ENCODE peak calls at places on chromosomes 2 and 18, in five cellular contexts. One of them, this sample, is unnamed.
A peak's percentile ranks its signal among the peaks of the same experiment; 100 is the strongest.

GRCh38 chr2:239008004-239008403 is 160.1 kb downstream of the TWIST2 start:
- DNase-seq in neuronal stem cell: no peak
- DNase-seq in IMR-90: no peak
- DNase-seq in H9: no peak
- DNase-seq in trophoblast cell: no peak
- DNase-seq in this sample: no peak

GRCh38 chr2:152594792-152595191 is 122.5 kb downstream of the PRPF40A start:
- DNase-seq in neuronal stem cell: no peak
- DNase-seq in IMR-90: peak; percentile 40
- DNase-seq in H9: no peak
- DNase-seq in trophoblast cell: no peak
- DNase-seq in this sample: no peak

GRCh38 chr18:75047240-75047639 is 161.7 kb downstream of the PTGR3 start:
- DNase-seq in neuronal stem cell: no peak
- DNase-seq in IMR-90: no peak
- DNase-seq in H9: no peak
- DNase-seq in trophoblast cell: no peak
- DNase-seq in this sample: no peak

GRCh38 chr2:105395691-105396090 is 3.2 kb downstream of the FHL2 start:
- DNase-seq in neuronal stem cell: no peak
- DNase-seq in IMR-90: no peak
- DNase-seq in H9: no peak
- DNase-seq in trophoblast cell: no peak
- DNase-seq in this sample: no peak

GRCh38 chr2:31384351-31384750 is 30.2 kb downstream of the XDH start:
- DNase-seq in neuronal stem cell: no peak
- DNase-seq in IMR-90: peak; percentile 96
- DNase-seq in H9: no peak
- DNase-seq in trophoblast cell: peak; percentile 25
- DNase-seq in this sample: peak; percentile 18

GRCh38 chr2:74887961-74888670 is 54.2 kb downstream of the HK2 start:
- DNase-seq in neuronal stem cell: no peak
- DNase-seq in IMR-90: peak; percentile 55
- DNase-seq in H9: no peak
- DNase-seq in trophoblast cell: peak; percentile 29
- DNase-seq in this sample: no peak

GRCh38 chr18:23871410-23871809 is 143.1 kb upstream of the TTC39C start:
- DNase-seq in neuronal stem cell: no peak
- DNase-seq in IMR-90: no peak
- DNase-seq in H9: no peak
- DNase-seq in trophoblast cell: peak; percentile 65
- DNase-seq in this sample: no peak

GRCh38 chr2:83115155-83115554 is 1343.9 kb downstream of the SUCLG1 start:
- DNase-seq in neuronal stem cell: no peak
- DNase-seq in IMR-90: no peak
- DNase-seq in H9: no peak
- DNase-seq in trophoblast cell: no peak
- DNase-seq in this sample: no peak

GRCh38 chr18:68972176-68972575 is 174.3 kb downstream of the CCDC102B start:
- DNase-seq in neuronal stem cell: no peak
- DNase-seq in IMR-90: no peak
- DNase-seq in H9: no peak
- DNase-seq in trophoblast cell: peak; percentile 82
- DNase-seq in this sample: peak; percentile 23

GRCh38 chr2:146874260-146874658 is 970.6 kb upstream of the ACVR2A start:
- DNase-seq in neuronal stem cell: no peak
- DNase-seq in IMR-90: no peak
- DNase-seq in H9: no peak
- DNase-seq in trophoblast cell: peak; percentile 18
- DNase-seq in this sample: peak; percentile 60

GRCh38 chr2:230738391-230738811 is 25.8 kb downstream of the CAB39 start:
- DNase-seq in neuronal stem cell: no peak
- DNase-seq in IMR-90: peak; percentile 63
- DNase-seq in H9: no peak
- DNase-seq in trophoblast cell: no peak
- DNase-seq in this sample: no peak

GRCh38 chr18:11308499-11308898 is 159.1 kb upstream of the PIEZO2 start:
- DNase-seq in neuronal stem cell: no peak
- DNase-seq in IMR-90: peak; percentile 10
- DNase-seq in H9: no peak
- DNase-seq in trophoblast cell: no peak
- DNase-seq in this sample: no peak

GRCh38 chr2:222805591-222806304 is 55.1 kb upstream of the ACSL3 start:
- DNase-seq in neuronal stem cell: no peak
- DNase-seq in IMR-90: no peak
- DNase-seq in H9: no peak
- DNase-seq in trophoblast cell: no peak
- DNase-seq in this sample: peak; percentile 48

GRCh38 chr2:108591163-108591562 is 56.9 kb downstream of the LIMS1 start:
- DNase-seq in neuronal stem cell: no peak
- DNase-seq in IMR-90: no peak
- DNase-seq in H9: no peak
- DNase-seq in trophoblast cell: no peak
- DNase-seq in this sample: no peak

GRCh38 chr2:135050684-135051083 is 1.4 kb upstream of the RAB3GAP1 start:
- DNase-seq in neuronal stem cell: no peak
- DNase-seq in IMR-90: no peak
- DNase-seq in H9: no peak
- DNase-seq in trophoblast cell: no peak
- DNase-seq in this sample: no peak

GRCh38 chr2:156181208-156181607 is 151.3 kb downstream of the NR4A2 start:
- DNase-seq in neuronal stem cell: no peak
- DNase-seq in IMR-90: no peak
- DNase-seq in H9: no peak
- DNase-seq in trophoblast cell: peak; percentile 19
- DNase-seq in this sample: no peak

GRCh38 chr2:18900691-18901113 is 311.3 kb upstream of the NT5C1B start:
- DNase-seq in neuronal stem cell: no peak
- DNase-seq in IMR-90: no peak
- DNase-seq in H9: no peak
- DNase-seq in trophoblast cell: no peak
- DNase-seq in this sample: no peak

GRCh38 chr2:70982971-70983370 is 4.5 kb downstream of the ANKRD53 start:
- DNase-seq in neuronal stem cell: no peak
- DNase-seq in IMR-90: no peak
- DNase-seq in H9: peak; percentile 5
- DNase-seq in trophoblast cell: no peak
- DNase-seq in this sample: no peak

GRCh38 chr2:21748501-21748900 is 624.7 kb downstream of the TDRD15 start:
- DNase-seq in neuronal stem cell: no peak
- DNase-seq in IMR-90: peak; percentile 44
- DNase-seq in H9: no peak
- DNase-seq in trophoblast cell: peak; percentile 75
- DNase-seq in this sample: no peak

GRCh38 chr2:233165895-233166661 is 85.4 kb upstream of the ATG16L1 start:
- DNase-seq in neuronal stem cell: no peak
- DNase-seq in IMR-90: no peak
- DNase-seq in H9: no peak
- DNase-seq in trophoblast cell: no peak
- DNase-seq in this sample: no peak

GRCh38 chr2:241752253-241752652 is 17.8 kb downstream of the D2HGDH start:
- DNase-seq in neuronal stem cell: no peak
- DNase-seq in IMR-90: no peak
- DNase-seq in H9: no peak
- DNase-seq in trophoblast cell: no peak
- DNase-seq in this sample: no peak
- H4K8ac ChIP-seq in neuronal stem cell: no peak overlapping the region
- H4K8ac ChIP-seq in IMR-90: no peak overlapping the region
- H4K8ac ChIP-seq in H9: no peak overlapping the region
- H4K8ac ChIP-seq in trophoblast cell: no peak overlapping the region
- H4K8ac ChIP-seq in this sample: no peak overlapping the region

GRCh38 chr2:20118051-20118450 is 66.6 kb upstream of the LAPTM4A start:
- DNase-seq in neuronal stem cell: no peak
- DNase-seq in IMR-90: no peak
- DNase-seq in H9: no peak
- DNase-seq in trophoblast cell: no peak
- DNase-seq in this sample: no peak
- H4K8ac ChIP-seq in neuronal stem cell: no peak overlapping the region
- H4K8ac ChIP-seq in IMR-90: no peak overlapping the region
- H4K8ac ChIP-seq in H9: no peak overlapping the region
- H4K8ac ChIP-seq in trophoblast cell: no peak overlapping the region
- H4K8ac ChIP-seq in this sample: no peak overlapping the region

GRCh38 chr2:27261926-27262298 is 935 bp downstream of the SLC30A3 start:
- DNase-seq in neuronal stem cell: no peak
- DNase-seq in IMR-90: no peak
- DNase-seq in H9: no peak
- DNase-seq in trophoblast cell: no peak
- DNase-seq in this sample: no peak
- H4K8ac ChIP-seq in neuronal stem cell: no peak overlapping the region
- H4K8ac ChIP-seq in IMR-90: no peak overlapping the region
- H4K8ac ChIP-seq in H9: no peak overlapping the region
- H4K8ac ChIP-seq in trophoblast cell: no peak overlapping the region
- H4K8ac ChIP-seq in this sample: no peak overlapping the region

DNA sequence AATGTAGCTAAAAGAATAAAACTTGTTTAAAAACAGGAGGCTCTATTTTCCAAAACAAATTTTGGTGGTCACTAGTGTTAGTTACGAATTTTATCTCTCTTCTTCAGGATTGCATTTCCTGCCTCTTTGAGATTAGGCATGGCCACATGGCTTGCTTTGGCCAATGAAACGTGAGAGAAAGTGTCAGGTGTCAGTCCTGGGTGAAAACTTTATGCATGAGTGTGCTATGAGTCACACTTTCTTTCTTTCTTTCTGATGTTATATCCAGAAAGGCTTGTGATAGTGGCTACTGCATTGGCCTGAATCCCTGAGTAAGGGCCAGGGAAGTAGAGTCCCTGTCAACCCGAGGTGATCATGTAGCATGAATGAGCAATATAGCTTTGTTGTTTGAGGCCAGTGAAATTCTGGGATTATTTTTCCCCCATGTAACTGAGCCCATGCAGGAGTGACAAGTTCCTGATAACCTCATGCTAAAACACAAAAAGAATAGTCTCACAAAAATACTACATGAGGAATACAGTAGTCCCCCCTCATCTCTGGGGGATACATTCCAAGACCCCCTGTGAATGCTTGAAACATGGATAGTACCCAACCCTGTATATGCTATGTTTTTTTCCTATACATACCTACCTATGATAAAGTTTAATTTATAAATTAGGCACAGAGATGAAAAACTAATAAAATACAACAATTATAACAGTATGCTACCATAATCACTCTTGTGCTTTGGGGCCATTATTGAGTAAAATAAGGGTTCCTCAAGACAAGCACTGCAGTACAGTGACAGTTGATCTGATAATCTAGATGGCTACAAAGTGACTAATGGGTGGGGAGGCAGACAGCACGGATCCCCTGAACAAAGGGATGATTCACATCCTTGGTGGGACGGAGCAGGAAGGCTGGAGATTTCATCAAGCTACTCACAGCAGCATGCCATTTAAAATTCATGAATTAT is 109.5 kb downstream of the CDC42EP3 start:
- DNase-seq in neuronal stem cell: no peak
- DNase-seq in IMR-90: peak; percentile 94
- DNase-seq in H9: peak; percentile 41
- DNase-seq in trophoblast cell: peak; percentile 82
- DNase-seq in this sample: peak; percentile 96
- H4K8ac ChIP-seq in neuronal stem cell: no peak overlapping the region
- H4K8ac ChIP-seq in IMR-90: peak overlapping the region; percentile 18
- H4K8ac ChIP-seq in H9: no peak overlapping the region
- H4K8ac ChIP-seq in trophoblast cell: peak overlapping the region; percentile 43
- H4K8ac ChIP-seq in this sample: peak overlapping the region; percentile 83

DNA sequence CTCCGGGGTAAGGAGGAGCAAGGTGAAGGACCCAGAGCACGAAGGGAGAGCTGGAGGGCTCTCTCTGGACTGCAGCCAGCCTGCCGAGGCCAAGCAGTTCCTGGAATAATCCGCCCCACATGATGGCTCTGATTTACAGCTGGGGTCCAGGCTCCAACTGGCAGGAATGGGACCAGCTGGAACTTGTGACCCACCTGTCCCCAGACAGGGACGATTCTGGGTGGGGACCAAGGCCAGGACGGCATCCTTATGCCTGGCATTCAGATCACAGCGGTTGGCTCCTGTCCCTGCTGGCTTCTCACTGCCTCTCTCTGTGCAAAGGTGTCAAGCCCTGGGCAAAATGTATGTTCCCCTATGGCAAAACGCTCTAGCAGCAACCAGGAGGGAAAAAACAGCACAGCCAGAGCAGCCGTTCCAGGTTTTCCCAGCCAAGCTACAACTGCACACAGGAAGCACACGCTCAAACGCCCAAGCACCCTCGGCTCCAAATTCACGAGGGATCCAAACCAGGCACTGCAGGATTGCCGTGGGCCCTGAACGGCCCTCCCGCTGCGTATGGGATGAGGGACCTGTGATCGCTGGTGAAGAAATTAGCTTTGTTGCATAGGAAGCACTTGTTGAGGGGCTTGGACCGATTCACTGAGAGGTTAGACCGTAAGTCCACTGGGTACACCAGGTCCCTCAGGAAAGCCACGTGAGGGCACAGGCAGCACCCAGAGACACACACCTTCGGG is 35.8 kb downstream of the FAM178B start:
- DNase-seq in neuronal stem cell: no peak
- DNase-seq in IMR-90: no peak
- DNase-seq in H9: no peak
- DNase-seq in trophoblast cell: peak; percentile 28
- DNase-seq in this sample: no peak
- H4K8ac ChIP-seq in neuronal stem cell: no peak overlapping the region
- H4K8ac ChIP-seq in IMR-90: no peak overlapping the region
- H4K8ac ChIP-seq in H9: no peak overlapping the region
- H4K8ac ChIP-seq in trophoblast cell: peak overlapping the region; percentile 3
- H4K8ac ChIP-seq in this sample: no peak overlapping the region

DNA sequence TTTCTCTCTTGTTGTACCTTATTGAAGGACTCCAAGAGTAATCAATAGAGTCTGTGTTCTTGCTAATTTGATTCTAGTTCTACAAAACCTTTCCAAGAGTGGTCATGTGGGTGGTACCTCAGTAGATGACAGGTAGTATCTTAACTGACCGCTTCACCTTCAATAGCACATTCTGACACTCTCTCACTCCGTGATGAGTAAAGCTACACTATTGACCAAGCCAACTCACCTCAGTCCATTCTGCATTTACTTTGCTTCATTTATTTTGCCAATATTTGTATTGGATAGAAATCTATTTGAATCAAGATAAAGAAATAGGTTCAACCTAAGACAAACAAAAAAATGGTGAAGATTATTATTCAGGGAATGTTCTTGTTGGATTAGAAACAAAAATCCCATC is 1869.6 kb upstream of the CELF4 start:
- DNase-seq in neuronal stem cell: no peak
- DNase-seq in IMR-90: no peak
- DNase-seq in H9: no peak
- DNase-seq in trophoblast cell: no peak
- DNase-seq in this sample: no peak
- H4K8ac ChIP-seq in neuronal stem cell: no peak overlapping the region
- H4K8ac ChIP-seq in IMR-90: no peak overlapping the region
- H4K8ac ChIP-seq in H9: no peak overlapping the region
- H4K8ac ChIP-seq in trophoblast cell: no peak overlapping the region
- H4K8ac ChIP-seq in this sample: no peak overlapping the region

This sample was measured in mesendoderm.